ENCODE peak calls at places on chromosome 6, in nine cellular contexts. One of them, this sample, is unnamed.

GRCh38 chr6:12012231-12012565 is at the start of gene HIVEP1:
- DNase-seq in fibroblast of the conjunctiva: no peak
- DNase-seq in GM19239: peak; percentile 4
- DNase-seq in CD4-positive, alpha-beta T cell: no peak
- DNase-seq in ELR: no peak
- DNase-seq in hypothalamus: no peak
- DNase-seq in GDM1: no peak
- DNase-seq in activated T-helper 9 cell treated with anti-CD3 and anti-CD28 coated beads, Interleukin-2, amount 50 U/mL, for 16 hours: no peak
- DNase-seq in T-helper 9 cell: no peak
- DNase-seq in this sample: no peak

GRCh38 chr6:3230275-3231212 is 3.1 kb upstream of the TUBB2B start:
- DNase-seq in CD4-positive, alpha-beta T cell: no peak
- DNase-seq in GDM1: no peak
- DNase-seq in T-helper 9 cell: no peak
- DNase-seq in fibroblast of the conjunctiva: no peak
- DNase-seq in hypothalamus: no peak
- DNase-seq in activated T-helper 9 cell treated with anti-CD3 and anti-CD28 coated beads, Interleukin-2, amount 50 U/mL, for 16 hours: no peak
- DNase-seq in GM19239: no peak
- DNase-seq in ELR: peak; percentile 62
- DNase-seq in this sample: no peak

GRCh38 chr6:25404693-25405169 is 125.6 kb downstream of the CARMIL1 start:
- DNase-seq in GDM1: no peak
- DNase-seq in ELR: no peak
- DNase-seq in T-helper 9 cell: peak; percentile 2
- DNase-seq in activated T-helper 9 cell treated with anti-CD3 and anti-CD28 coated beads, Interleukin-2, amount 50 U/mL, for 16 hours: peak; percentile 1
- DNase-seq in fibroblast of the conjunctiva: no peak
- DNase-seq in GM19239: peak; percentile 19
- DNase-seq in hypothalamus: no peak
- DNase-seq in CD4-positive, alpha-beta T cell: peak; percentile 10
- DNase-seq in this sample: no peak

GRCh38 chr6:82013561-82014275 is 233.8 kb downstream of the IBTK start:
- DNase-seq in activated T-helper 9 cell treated with anti-CD3 and anti-CD28 coated beads, Interleukin-2, amount 50 U/mL, for 16 hours: no peak
- DNase-seq in GDM1: no peak
- DNase-seq in T-helper 9 cell: no peak
- DNase-seq in ELR: peak; percentile 83
- DNase-seq in CD4-positive, alpha-beta T cell: no peak
- DNase-seq in fibroblast of the conjunctiva: peak; percentile 84
- DNase-seq in hypothalamus: no peak
- DNase-seq in GM19239: no peak
- DNase-seq in this sample: no peak

GRCh38 chr6:37689356-37689755 is 8.3 kb downstream of the MDGA1 start:
- DNase-seq in CD4-positive, alpha-beta T cell: no peak
- DNase-seq in hypothalamus: no peak
- DNase-seq in T-helper 9 cell: no peak
- DNase-seq in GDM1: no peak
- DNase-seq in activated T-helper 9 cell treated with anti-CD3 and anti-CD28 coated beads, Interleukin-2, amount 50 U/mL, for 16 hours: no peak
- DNase-seq in fibroblast of the conjunctiva: no peak
- DNase-seq in GM19239: no peak
- DNase-seq in ELR: no peak
- DNase-seq in this sample: no peak

GRCh38 chr6:25279748-25280616 is 808 bp downstream of the CARMIL1 start:
- DNase-seq in ELR: peak; percentile 2
- DNase-seq in GDM1: no peak
- DNase-seq in CD4-positive, alpha-beta T cell: no peak
- DNase-seq in hypothalamus: no peak
- DNase-seq in GM19239: peak; percentile 36
- DNase-seq in T-helper 9 cell: no peak
- DNase-seq in activated T-helper 9 cell treated with anti-CD3 and anti-CD28 coated beads, Interleukin-2, amount 50 U/mL, for 16 hours: no peak
- DNase-seq in fibroblast of the conjunctiva: no peak
- DNase-seq in this sample: no peak

GRCh38 chr6:168865-169455 is 123.3 kb upstream of the DUSP22 start:
- DNase-seq in fibroblast of the conjunctiva: peak; percentile 21
- DNase-seq in GM19239: no peak
- DNase-seq in T-helper 9 cell: no peak
- DNase-seq in ELR: peak; percentile 58
- DNase-seq in activated T-helper 9 cell treated with anti-CD3 and anti-CD28 coated beads, Interleukin-2, amount 50 U/mL, for 16 hours: no peak
- DNase-seq in CD4-positive, alpha-beta T cell: no peak
- DNase-seq in hypothalamus: peak; percentile 4
- DNase-seq in GDM1: no peak
- DNase-seq in this sample: no peak

GRCh38 chr6:165579151-165579550 is 83.9 kb downstream of the PDE10A start:
- DNase-seq in GDM1: no peak
- DNase-seq in activated T-helper 9 cell treated with anti-CD3 and anti-CD28 coated beads, Interleukin-2, amount 50 U/mL, for 16 hours: no peak
- DNase-seq in ELR: no peak
- DNase-seq in T-helper 9 cell: no peak
- DNase-seq in CD4-positive, alpha-beta T cell: no peak
- DNase-seq in hypothalamus: no peak
- DNase-seq in fibroblast of the conjunctiva: no peak
- DNase-seq in GM19239: no peak
- DNase-seq in this sample: no peak

GRCh38 chr6:14074723-14075503 is 42.7 kb upstream of the CD83 start:
- DNase-seq in fibroblast of the conjunctiva: no peak
- DNase-seq in activated T-helper 9 cell treated with anti-CD3 and anti-CD28 coated beads, Interleukin-2, amount 50 U/mL, for 16 hours: no peak
- DNase-seq in T-helper 9 cell: no peak
- DNase-seq in hypothalamus: no peak
- DNase-seq in GDM1: no peak
- DNase-seq in CD4-positive, alpha-beta T cell: no peak
- DNase-seq in ELR: peak; percentile 54
- DNase-seq in GM19239: no peak
- DNase-seq in this sample: no peak

GRCh38 chr6:144474904-144475303 is 189.8 kb downstream of the UTRN start:
- DNase-seq in GM19239: no peak
- DNase-seq in hypothalamus: no peak
- DNase-seq in T-helper 9 cell: no peak
- DNase-seq in fibroblast of the conjunctiva: no peak
- DNase-seq in activated T-helper 9 cell treated with anti-CD3 and anti-CD28 coated beads, Interleukin-2, amount 50 U/mL, for 16 hours: no peak
- DNase-seq in ELR: no peak
- DNase-seq in GDM1: no peak
- DNase-seq in CD4-positive, alpha-beta T cell: no peak
- DNase-seq in this sample: no peak

GRCh38 chr6:94636780-94637385 is 940.5 kb upstream of the MANEA start:
- DNase-seq in activated T-helper 9 cell treated with anti-CD3 and anti-CD28 coated beads, Interleukin-2, amount 50 U/mL, for 16 hours: no peak
- DNase-seq in fibroblast of the conjunctiva: no peak
- DNase-seq in GDM1: no peak
- DNase-seq in T-helper 9 cell: no peak
- DNase-seq in ELR: no peak
- DNase-seq in CD4-positive, alpha-beta T cell: no peak
- DNase-seq in hypothalamus: no peak
- DNase-seq in GM19239: no peak
- DNase-seq in this sample: no peak

GRCh38 chr6:80622641-80623040 is 516.2 kb downstream of the BCKDHB start:
- DNase-seq in hypothalamus: no peak
- DNase-seq in activated T-helper 9 cell treated with anti-CD3 and anti-CD28 coated beads, Interleukin-2, amount 50 U/mL, for 16 hours: no peak
- DNase-seq in CD4-positive, alpha-beta T cell: no peak
- DNase-seq in ELR: no peak
- DNase-seq in GM19239: no peak
- DNase-seq in GDM1: no peak
- DNase-seq in fibroblast of the conjunctiva: no peak
- DNase-seq in T-helper 9 cell: no peak
- DNase-seq in this sample: no peak

GRCh38 chr6:147873826-147874225 is 365.3 kb downstream of the SAMD5 start:
- DNase-seq in CD4-positive, alpha-beta T cell: no peak
- DNase-seq in T-helper 9 cell: no peak
- DNase-seq in hypothalamus: no peak
- DNase-seq in GDM1: no peak
- DNase-seq in fibroblast of the conjunctiva: no peak
- DNase-seq in activated T-helper 9 cell treated with anti-CD3 and anti-CD28 coated beads, Interleukin-2, amount 50 U/mL, for 16 hours: no peak
- DNase-seq in ELR: no peak
- DNase-seq in GM19239: no peak
- DNase-seq in this sample: no peak

GRCh38 chr6:25248100-25248499 is 31.1 kb upstream of the CARMIL1 start:
- DNase-seq in GDM1: no peak
- DNase-seq in fibroblast of the conjunctiva: no peak
- DNase-seq in CD4-positive, alpha-beta T cell: no peak
- DNase-seq in T-helper 9 cell: no peak
- DNase-seq in GM19239: no peak
- DNase-seq in activated T-helper 9 cell treated with anti-CD3 and anti-CD28 coated beads, Interleukin-2, amount 50 U/mL, for 16 hours: no peak
- DNase-seq in hypothalamus: no peak
- DNase-seq in ELR: peak; percentile 70
- DNase-seq in this sample: no peak

GRCh38 chr6:44655368-44656342 is 268.1 kb downstream of the CDC5L start:
- DNase-seq in GDM1: peak; percentile 59
- DNase-seq in T-helper 9 cell: peak; percentile 74
- DNase-seq in activated T-helper 9 cell treated with anti-CD3 and anti-CD28 coated beads, Interleukin-2, amount 50 U/mL, for 16 hours: peak; percentile 68
- DNase-seq in ELR: peak; percentile 68
- DNase-seq in hypothalamus: peak; percentile 32
- DNase-seq in CD4-positive, alpha-beta T cell: peak; percentile 57
- DNase-seq in fibroblast of the conjunctiva: no peak
- DNase-seq in GM19239: peak; percentile 41
- DNase-seq in this sample: peak; percentile 34

GRCh38 chr6:33746036-33746600 is 587 bp downstream of the IP6K3 start:
- DNase-seq in T-helper 9 cell: no peak
- DNase-seq in CD4-positive, alpha-beta T cell: no peak
- DNase-seq in activated T-helper 9 cell treated with anti-CD3 and anti-CD28 coated beads, Interleukin-2, amount 50 U/mL, for 16 hours: no peak
- DNase-seq in GDM1: no peak
- DNase-seq in ELR: peak; percentile 72
- DNase-seq in GM19239: no peak
- DNase-seq in hypothalamus: peak; percentile 72
- DNase-seq in fibroblast of the conjunctiva: peak; percentile 59
- DNase-seq in this sample: no peak

GRCh38 chr6:163419413-163420314 is 5.1 kb downstream of the QKI start:
- DNase-seq in ELR: peak; percentile 37
- DNase-seq in fibroblast of the conjunctiva: no peak
- DNase-seq in CD4-positive, alpha-beta T cell: no peak
- DNase-seq in activated T-helper 9 cell treated with anti-CD3 and anti-CD28 coated beads, Interleukin-2, amount 50 U/mL, for 16 hours: no peak
- DNase-seq in T-helper 9 cell: no peak
- DNase-seq in GM19239: no peak
- DNase-seq in GDM1: no peak
- DNase-seq in hypothalamus: no peak
- DNase-seq in this sample: no peak

GRCh38 chr6:69974193-69974592 is 107.8 kb downstream of the COL19A1 start:
- DNase-seq in ELR: peak; percentile 29
- DNase-seq in activated T-helper 9 cell treated with anti-CD3 and anti-CD28 coated beads, Interleukin-2, amount 50 U/mL, for 16 hours: no peak
- DNase-seq in T-helper 9 cell: no peak
- DNase-seq in GDM1: no peak
- DNase-seq in fibroblast of the conjunctiva: no peak
- DNase-seq in CD4-positive, alpha-beta T cell: no peak
- DNase-seq in GM19239: no peak
- DNase-seq in hypothalamus: no peak
- DNase-seq in this sample: no peak

GRCh38 chr6:142275146-142276006 is 26.4 kb upstream of the ADGRG6 start:
- DNase-seq in activated T-helper 9 cell treated with anti-CD3 and anti-CD28 coated beads, Interleukin-2, amount 50 U/mL, for 16 hours: no peak
- DNase-seq in GDM1: no peak
- DNase-seq in hypothalamus: no peak
- DNase-seq in ELR: peak; percentile 61
- DNase-seq in fibroblast of the conjunctiva: no peak
- DNase-seq in CD4-positive, alpha-beta T cell: no peak
- DNase-seq in GM19239: no peak
- DNase-seq in T-helper 9 cell: no peak
- DNase-seq in this sample: no peak

GRCh38 chr6:41551857-41552256 is 5.7 kb downstream of the FOXP4 start:
- DNase-seq in fibroblast of the conjunctiva: no peak
- DNase-seq in GM19239: no peak
- DNase-seq in hypothalamus: no peak
- DNase-seq in CD4-positive, alpha-beta T cell: no peak
- DNase-seq in GDM1: no peak
- DNase-seq in activated T-helper 9 cell treated with anti-CD3 and anti-CD28 coated beads, Interleukin-2, amount 50 U/mL, for 16 hours: no peak
- DNase-seq in T-helper 9 cell: no peak
- DNase-seq in ELR: no peak
- DNase-seq in this sample: no peak

GRCh38 chr6:20712011-20712410 is 177.8 kb downstream of the CDKAL1 start:
- DNase-seq in GM19239: no peak
- DNase-seq in fibroblast of the conjunctiva: no peak
- DNase-seq in CD4-positive, alpha-beta T cell: no peak
- DNase-seq in activated T-helper 9 cell treated with anti-CD3 and anti-CD28 coated beads, Interleukin-2, amount 50 U/mL, for 16 hours: no peak
- DNase-seq in T-helper 9 cell: no peak
- DNase-seq in GDM1: no peak
- DNase-seq in hypothalamus: no peak
- DNase-seq in ELR: peak; percentile 26
- DNase-seq in this sample: no peak

GRCh38 chr6:150191809-150192208 is 49.0 kb downstream of the PPP1R14C start:
- DNase-seq in activated T-helper 9 cell treated with anti-CD3 and anti-CD28 coated beads, Interleukin-2, amount 50 U/mL, for 16 hours: no peak
- DNase-seq in hypothalamus: no peak
- DNase-seq in GDM1: no peak
- DNase-seq in T-helper 9 cell: no peak
- DNase-seq in ELR: peak; percentile 8
- DNase-seq in GM19239: no peak
- DNase-seq in fibroblast of the conjunctiva: no peak
- DNase-seq in CD4-positive, alpha-beta T cell: no peak
- DNase-seq in this sample: no peak

GRCh38 chr6:147564556-147564955 is 56.1 kb downstream of the SAMD5 start:
- DNase-seq in CD4-positive, alpha-beta T cell: no peak
- DNase-seq in GDM1: no peak
- DNase-seq in hypothalamus: no peak
- DNase-seq in fibroblast of the conjunctiva: peak; percentile 6
- DNase-seq in GM19239: no peak
- DNase-seq in T-helper 9 cell: no peak
- DNase-seq in activated T-helper 9 cell treated with anti-CD3 and anti-CD28 coated beads, Interleukin-2, amount 50 U/mL, for 16 hours: no peak
- DNase-seq in ELR: no peak
- DNase-seq in this sample: no peak

GRCh38 chr6:80163754-80164187 is 57.3 kb downstream of the BCKDHB start:
- DNase-seq in hypothalamus: no peak
- DNase-seq in CD4-positive, alpha-beta T cell: no peak
- DNase-seq in T-helper 9 cell: no peak
- DNase-seq in ELR: peak; percentile 89
- DNase-seq in activated T-helper 9 cell treated with anti-CD3 and anti-CD28 coated beads, Interleukin-2, amount 50 U/mL, for 16 hours: no peak
- DNase-seq in GM19239: no peak
- DNase-seq in fibroblast of the conjunctiva: peak; percentile 68
- DNase-seq in GDM1: no peak
- DNase-seq in this sample: peak; percentile 50

GRCh38 chr6:129748901-129749748 is 39.1 kb upstream of the ARHGAP18 start:
- DNase-seq in GDM1: no peak
- DNase-seq in hypothalamus: no peak
- DNase-seq in ELR: peak; percentile 92
- DNase-seq in fibroblast of the conjunctiva: no peak
- DNase-seq in GM19239: no peak
- DNase-seq in T-helper 9 cell: no peak
- DNase-seq in activated T-helper 9 cell treated with anti-CD3 and anti-CD28 coated beads, Interleukin-2, amount 50 U/mL, for 16 hours: no peak
- DNase-seq in CD4-positive, alpha-beta T cell: no peak
- DNase-seq in this sample: no peak

GRCh38 chr6:75934643-75935472 is 137.6 kb downstream of the IMPG1 start:
- DNase-seq in GDM1: peak; percentile 35
- DNase-seq in hypothalamus: peak; percentile 51
- DNase-seq in GM19239: peak; percentile 43
- DNase-seq in activated T-helper 9 cell treated with anti-CD3 and anti-CD28 coated beads, Interleukin-2, amount 50 U/mL, for 16 hours: no peak
- DNase-seq in ELR: peak; percentile 85
- DNase-seq in CD4-positive, alpha-beta T cell: no peak
- DNase-seq in fibroblast of the conjunctiva: peak; percentile 64
- DNase-seq in T-helper 9 cell: no peak
- DNase-seq in this sample: no peak

GRCh38 chr6:113855500-113856010 is 1.6 kb upstream of the MARCKS start:
- DNase-seq in fibroblast of the conjunctiva: no peak
- DNase-seq in hypothalamus: peak; percentile 73
- DNase-seq in GDM1: peak; percentile 23
- DNase-seq in activated T-helper 9 cell treated with anti-CD3 and anti-CD28 coated beads, Interleukin-2, amount 50 U/mL, for 16 hours: no peak
- DNase-seq in CD4-positive, alpha-beta T cell: no peak
- DNase-seq in T-helper 9 cell: no peak
- DNase-seq in ELR: peak; percentile 61
- DNase-seq in GM19239: peak; percentile 14
- DNase-seq in this sample: no peak

GRCh38 chr6:80245043-80245442 is 138.6 kb downstream of the BCKDHB start:
- DNase-seq in GDM1: no peak
- DNase-seq in T-helper 9 cell: no peak
- DNase-seq in activated T-helper 9 cell treated with anti-CD3 and anti-CD28 coated beads, Interleukin-2, amount 50 U/mL, for 16 hours: no peak
- DNase-seq in CD4-positive, alpha-beta T cell: no peak
- DNase-seq in GM19239: no peak
- DNase-seq in ELR: no peak
- DNase-seq in hypothalamus: no peak
- DNase-seq in fibroblast of the conjunctiva: no peak
- DNase-seq in this sample: no peak

GRCh38 chr6:35599761-35600658 is 87.3 kb upstream of the TULP1 start:
- DNase-seq in GDM1: no peak
- DNase-seq in CD4-positive, alpha-beta T cell: no peak
- DNase-seq in activated T-helper 9 cell treated with anti-CD3 and anti-CD28 coated beads, Interleukin-2, amount 50 U/mL, for 16 hours: no peak
- DNase-seq in hypothalamus: no peak
- DNase-seq in fibroblast of the conjunctiva: no peak
- DNase-seq in T-helper 9 cell: no peak
- DNase-seq in GM19239: no peak
- DNase-seq in ELR: peak; percentile 66
- DNase-seq in this sample: no peak

This sample was measured in GF-D8.